ENCODE peak calls at places on chromosomes 5 and 9, in seven cellular contexts. A is prostate gland, S is stomach, P is NB4, R is uterus, Z is ovary, W is IMR-90. B is an unnamed sample.

GRCh38 chr5:94175912-94176311 is 434.5 kb upstream of the POU5F2 start:
- DNase-seq in A (no peak), Z (no peak), R (no peak), P (no peak), S (no peak), W (no peak), B (no peak)

GRCh38 chr5:179818746-179819295 is 1.9 kb upstream of the SQSTM1 start:
- DNase-seq in S (peak; percentile 98), R (peak; percentile 96), P (peak; percentile 86), Z (peak; percentile 97), A (peak; percentile 96), W (peak; percentile 95), B (peak; percentile 98)

GRCh38 chr5:73822989-73823339 is 197.0 kb downstream of the ARHGEF28 start:
- DNase-seq in Z (no peak), S (no peak), W (peak; percentile 60), A (peak; percentile 21), R (no peak), P (no peak), B (no peak)

GRCh38 chr5:145887976-145888574 is 15.3 kb upstream of the GRXCR2 start:
- DNase-seq in S (peak; percentile 73), W (peak; percentile 62), Z (no peak), A (no peak), P (peak; percentile 48), R (no peak), B (no peak)

GRCh38 chr9:22416692-22417060 is 29.9 kb upstream of the DMRTA1 start:
- DNase-seq in P (no peak), A (no peak), R (no peak), S (no peak), Z (no peak), W (no peak), B (no peak)

GRCh38 chr5:138000102-138000723 is 32.7 kb downstream of the FAM13B start:
- DNase-seq in W (peak; percentile 66), R (no peak), A (no peak), S (no peak), Z (peak; percentile 37), P (peak; percentile 9), B (no peak)

GRCh38 chr5:73637565-73637964 is 11.6 kb downstream of the ARHGEF28 start:
- DNase-seq in W (no peak), S (no peak), R (no peak), A (no peak), Z (no peak), P (no peak), B (no peak)

GRCh38 chr5:134649163-134649916 is 755 bp downstream of the SEC24A start:
- DNase-seq in A (no peak), S (peak; percentile 31), P (peak; percentile 15), R (peak; percentile 31), W (peak; percentile 8), Z (peak; percentile 21), B (peak; percentile 88)

GRCh38 chr5:54874337-54875021 is 110.9 kb downstream of the ESM1 start:
- DNase-seq in W (peak; percentile 57), S (no peak), Z (no peak), A (no peak), P (peak; percentile 63), R (no peak), B (no peak)

GRCh38 chr9:16278420-16278999 is 592.0 kb downstream of the BNC2 start:
- DNase-seq in A (no peak), Z (no peak), S (no peak), R (no peak), W (no peak), P (no peak), B (no peak)

GRCh38 chr5:152256580-152256979 is 148.5 kb downstream of the NMUR2 start:
- DNase-seq in P (no peak), S (no peak), W (no peak), A (no peak), R (no peak), Z (no peak), B (no peak)

GRCh38 chr9:4126996-4127395 is 172.9 kb downstream of the GLIS3 start:
- DNase-seq in R (no peak), A (no peak), S (no peak), Z (no peak), W (no peak), P (no peak), B (no peak)

GRCh38 chr5:81826128-81826527 is 75.2 kb upstream of the SSBP2 start:
- DNase-seq in P (no peak), Z (no peak), S (no peak), A (no peak), W (peak; percentile 23), R (no peak), B (no peak)

GRCh38 chr5:5765066-5765465 is 342.6 kb downstream of the ICE1 start:
- DNase-seq in A (no peak), Z (no peak), S (no peak), P (no peak), W (no peak), R (no peak), B (no peak)

GRCh38 chr5:118076490-118076889 is 911.9 kb downstream of the DTWD2 start:
- DNase-seq in A (no peak), R (no peak), S (no peak), P (no peak), W (no peak), Z (no peak), B (no peak)

GRCh38 chr9:36101916-36102741 is 34.4 kb upstream of the GLIPR2 start:
- DNase-seq in W (peak; percentile 100), R (peak; percentile 20), S (no peak), P (no peak), Z (peak; percentile 20), A (peak; percentile 41), B (no peak)

GRCh38 chr5:132319975-132320374 is 25.8 kb downstream of the SLC22A4 start:
- DNase-seq in P (no peak), A (no peak), Z (no peak), W (no peak), S (no peak), R (no peak), B (no peak)

GRCh38 chr5:132313378-132313777 is 19.2 kb downstream of the SLC22A4 start:
- DNase-seq in Z (no peak), P (no peak), W (peak; percentile 61), S (no peak), R (no peak), A (no peak), B (no peak)

GRCh38 chr5:132313961-132314432 is 19.8 kb downstream of the SLC22A4 start:
- DNase-seq in W (no peak), Z (no peak), P (no peak), S (no peak), R (no peak), A (no peak), B (no peak)

GRCh38 chr5:132310141-132310834 is 16.1 kb downstream of the SLC22A4 start:
- DNase-seq in P (no peak), W (no peak), S (no peak), A (no peak), R (no peak), Z (no peak), B (no peak)

GRCh38 chr5:132315529-132316067 is 21.4 kb downstream of the SLC22A4 start:
- DNase-seq in Z (no peak), P (no peak), R (no peak), S (no peak), A (no peak), W (no peak), B (no peak)
- TF ChIP-seq POLR2A in Z (no peak), P (no peak), R (no peak), S (no peak), A (no peak), W (no peak), B (no peak)

GRCh38 chr9:114334490-114334889 is 4.8 kb downstream of the ORM2 start:
- DNase-seq in S (no peak), A (no peak), R (no peak), W (no peak), P (no peak), Z (no peak), B (no peak)
- TF ChIP-seq POLR2A in S (no peak), A (no peak), R (no peak), W (no peak), P (no peak), Z (no peak), B (no peak)

GRCh38 chr9:27005491-27005890 is at the start of gene LRRC19:
- DNase-seq in A (no peak), W (no peak), R (no peak), S (no peak), Z (no peak), P (no peak), B (no peak)

GRCh38 chr9:27003406-27004147 is 1.9 kb downstream of the LRRC19 start:
- DNase-seq in S (no peak), R (no peak), P (no peak), W (no peak), A (no peak), Z (no peak), B (no peak)
- TF ChIP-seq POLR2A in S (no peak), R (no peak), P (no peak), W (no peak), A (no peak), Z (no peak), B (no peak)

GRCh38 chr5:147407094-147407681 is 102.7 kb downstream of the DPYSL3 start:
- DNase-seq in R (peak; percentile 34), W (peak; percentile 73), S (no peak), A (no peak), P (no peak), Z (peak; percentile 12), B (no peak)

GRCh38 chr5:147404706-147405105 is 105.2 kb downstream of the DPYSL3 start:
- DNase-seq in R (no peak), P (no peak), A (no peak), Z (no peak), W (no peak), S (no peak), B (no peak)

GRCh38 chr5:147400836-147401235 is 109.0 kb downstream of the DPYSL3 start:
- DNase-seq in R (no peak), Z (no peak), S (no peak), A (no peak), W (peak; percentile 67), P (no peak), B (no peak)

GRCh38 chr5:147406636-147407035 is 103.2 kb downstream of the DPYSL3 start:
- DNase-seq in W (no peak), R (no peak), S (no peak), P (no peak), Z (no peak), A (no peak), B (no peak)

DNA sequence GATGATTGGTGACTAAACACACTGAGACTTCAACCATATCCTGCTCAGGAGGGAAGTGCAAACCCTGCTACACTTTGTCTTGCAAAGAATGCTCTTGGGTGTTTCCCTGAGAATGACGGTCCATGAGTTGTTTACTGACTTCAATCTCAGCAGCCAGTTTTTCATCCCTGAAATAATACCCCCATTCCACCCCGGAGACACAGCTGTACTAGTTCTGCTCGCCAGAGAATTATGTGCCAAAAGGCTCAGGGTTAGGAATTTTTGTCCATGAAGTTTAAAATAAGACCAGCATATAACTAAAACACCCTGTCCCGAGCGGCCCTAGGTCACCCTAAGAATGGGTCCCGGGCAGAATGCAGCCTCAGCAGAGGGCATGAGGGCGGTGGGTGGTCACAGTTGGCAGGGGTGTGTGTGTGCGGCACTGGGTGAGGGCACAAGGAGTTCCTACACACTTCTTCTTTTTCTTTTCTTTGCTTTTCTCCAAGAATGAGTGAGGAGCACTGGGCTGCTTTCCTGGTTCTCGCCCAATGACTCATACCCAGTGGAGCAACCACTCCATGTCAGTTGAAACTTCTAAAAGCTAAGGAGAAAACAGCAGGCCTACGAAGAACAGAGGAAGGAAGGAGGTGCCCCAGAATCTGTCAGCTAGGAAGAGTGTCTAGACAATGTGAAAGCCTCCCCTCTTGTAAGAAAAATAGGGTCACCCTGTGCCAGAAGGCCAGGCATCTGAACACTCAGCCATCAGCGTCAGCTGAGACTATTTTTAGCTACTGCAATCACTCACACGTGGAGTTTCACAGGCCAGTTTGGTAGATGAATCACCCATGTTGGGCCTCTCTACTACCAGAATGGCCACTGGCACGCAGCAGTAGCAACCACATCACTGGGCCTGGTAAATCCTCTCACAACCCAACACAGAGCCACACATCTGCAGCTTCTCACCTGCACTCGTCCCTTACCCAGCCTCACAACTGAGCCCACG is 105.9 kb downstream of the DPYSL3 start:
- DNase-seq in A (peak; percentile 6), Z (peak; percentile 70), P (peak; percentile 82), W (peak; percentile 99), S (no peak), R (peak; percentile 79), B (no peak)
- TF ChIP-seq POLR2A in A (no peak), Z (no peak), P (no peak), W (peak; percentile 48), S (no peak), R (peak; percentile 34), B (no peak)

B was measured in spleen.